ENCODE peak calls at places on chromosomes 11 and 22, in four cellular contexts. V is ACHN; Z is hippocampal formation; S is stimulated activated naive CD8-positive, alpha-beta T cell treated with anti-CD3 and anti-CD28 coated beads, Interleukin-15, Interleukin-2, amounts not matched to agents 100 U/mL and 50 U/mL, for 24 hours. M is an unnamed sample.

GRCh38 chr11:94450061-94450460 is 43.6 kb downstream of the MRE11 start:
- DNase-seq in V (no peak), Z (no peak), S (no peak), M (no peak)

GRCh38 chr11:17547051-17547577 is at the start of gene OTOG:
- DNase-seq in V (no peak), Z (no peak), S (no peak), M (no peak)

GRCh38 chr22:48751539-48752437 is 1075.9 kb downstream of the BRD1 start:
- DNase-seq in V (no peak), Z (no peak), S (no peak), M (peak)

GRCh38 chr11:2810401-2811205 is 75.0 kb downstream of the CDKN1C start:
- DNase-seq in V (no peak), Z (no peak), S (no peak), M (no peak)

GRCh38 chr22:19048531-19048930 is 73.7 kb downstream of the DGCR2 start:
- DNase-seq in V (no peak), Z (no peak), S (no peak), M (no peak)

GRCh38 chr11:33557201-33557600 is 143.4 kb downstream of the C11orf91 start:
- DNase-seq in V (no peak), Z (no peak), S (no peak), M (no peak)

GRCh38 chr22:19568337-19569311 is 44.4 kb upstream of the CLDN5 start:
- DNase-seq in V (peak), Z (no peak), S (no peak), M (no peak)

GRCh38 chr11:125448136-125448535 is 47.9 kb downstream of the FEZ1 start:
- DNase-seq in V (no peak), Z (peak), S (no peak), M (no peak)

GRCh38 chr11:70509476-70509875 is 111.1 kb downstream of the CTTN start:
- DNase-seq in V (no peak), Z (no peak), S (no peak), M (no peak)

GRCh38 chr11:128733440-128734115 is 39.7 kb downstream of the FLI1 start:
- DNase-seq in V (no peak), Z (no peak), S (no peak), M (no peak)

GRCh38 chr11:65013130-65013691 is 749 bp upstream of the ARL2 start:
- DNase-seq in V (peak), Z (peak), S (peak), M (peak)

GRCh38 chr11:119626910-119627305 is 102.1 kb downstream of the NECTIN1 start:
- DNase-seq in V (no peak), Z (no peak), S (no peak), M (no peak)

GRCh38 chr11:27116684-27117083 is 76.1 kb downstream of the BBOX1 start:
- DNase-seq in V (no peak), Z (no peak), S (no peak), M (no peak)

GRCh38 chr11:130001491-130002351 is 914 bp downstream of the PRDM10 start:
- DNase-seq in V (peak), Z (peak), S (no peak), M (no peak)

GRCh38 chr11:120566176-120566575 is 54.6 kb downstream of the GRIK4 start:
- DNase-seq in V (peak), Z (no peak), S (no peak), M (no peak)

GRCh38 chr11:75627879-75628668 is 40.8 kb downstream of the MAP6 start:
- DNase-seq in V (no peak), Z (no peak), S (no peak), M (no peak)

GRCh38 chr11:92829121-92829520 is 140.3 kb upstream of the MTNR1B start:
- DNase-seq in V (no peak), Z (no peak), S (no peak), M (no peak)

GRCh38 chr11:82775736-82776346 is 42.2 kb upstream of the FAM181B start:
- DNase-seq in V (peak), Z (peak), S (peak), M (no peak)

GRCh38 chr11:7689239-7689638 is 15.9 kb upstream of the CYB5R2 start:
- DNase-seq in V (no peak), Z (no peak), S (no peak), M (no peak)

GRCh38 chr11:34570584-34570983 is 50.3 kb upstream of the EHF start:
- DNase-seq in V (no peak), Z (no peak), S (peak), M (no peak)

GRCh38 chr11:122524532-122524882 is 131.0 kb upstream of the UBASH3B start:
- DNase-seq in V (no peak), Z (no peak), S (no peak), M (no peak)

GRCh38 chr11:78192911-78193341 is 4.2 kb downstream of the USP35 start:
- DNase-seq in V (no peak), Z (no peak), S (no peak), M (no peak)

GRCh38 chr22:20062766-20063083 is 17.3 kb upstream of the DGCR8 start:
- DNase-seq in V (peak), Z (no peak), S (no peak), M (no peak)

GRCh38 chr11:75717608-75718403 is at the start of gene MOGAT2:
- DNase-seq in V (no peak), Z (no peak), S (no peak), M (no peak)

GRCh38 chr11:16891964-16892363 is 122.2 kb downstream of the PLEKHA7 start:
- DNase-seq in V (no peak), Z (no peak), S (no peak), M (no peak)

GRCh38 chr11:368414-369335 is 624 bp upstream of the B4GALNT4 start:
- DNase-seq in V (peak), Z (no peak), S (no peak), M (peak)

GRCh38 chr22:39421691-39422090 is 22.1 kb downstream of the TAB1 start:
- DNase-seq in V (no peak), Z (no peak), S (no peak), M (no peak)

GRCh38 chr11:98568011-98568410 is 452.7 kb upstream of the CNTN5 start:
- DNase-seq in V (no peak), Z (no peak), S (no peak), M (no peak)

GRCh38 chr11:316891-317291 is 3.1 kb downstream of the IFITM1 start:
- DNase-seq in V (no peak), Z (no peak), S (no peak), M (no peak)

GRCh38 chr22:37022483-37023337 is 3.2 kb downstream of the MPST start:
- DNase-seq in V (no peak), Z (no peak), S (no peak), M (no peak)

GRCh38 chr11:88535916-88536547 is 198.5 kb upstream of the CTSC start:
- DNase-seq in V (peak), Z (no peak), S (no peak), M (no peak)

GRCh38 chr11:12094872-12095800 is 15.3 kb upstream of the MICAL2 start:
- DNase-seq in V (no peak), Z (no peak), S (no peak), M (no peak)

GRCh38 chr22:44783091-44783490 is 30.7 kb downstream of the ARHGAP8 start:
- DNase-seq in V (no peak), Z (no peak), S (no peak), M (no peak)

GRCh38 chr11:133081730-133082452 is 450.4 kb downstream of the OPCML start:
- DNase-seq in V (no peak), Z (no peak), S (no peak), M (no peak)

GRCh38 chr11:28616160-28616559 is 508.0 kb downstream of the METTL15 start:
- DNase-seq in V (no peak), Z (no peak), S (no peak), M (no peak)

GRCh38 chr11:9405721-9406120 is 21.3 kb downstream of the IPO7 start:
- DNase-seq in V (no peak), Z (no peak), S (no peak), M (no peak)

M was measured in osteocyte.